ENCODE peak calls at places on chromosomes 2 and 18, in five cellular contexts. L is uterus, N is esophagus squamous epithelium, X is neuronal stem cell, A is prostate gland. U is an unnamed sample.

GRCh38 chr2:152054593-152054992 is 44.3 kb downstream of the CACNB4 start:
- DNase-seq in L (no peak), N (no peak), X (no peak), A (no peak), U (no peak)

GRCh38 chr2:229701062-229701461 is 13.3 kb downstream of the DNER start:
- DNase-seq in L (no peak), N (no peak), X (no peak), A (no peak), U (no peak)

GRCh38 chr2:238415036-238415764 is 11.5 kb upstream of the ASB1 start:
- DNase-seq in L (no peak), N (no peak), X (no peak), A (no peak), U (no peak)

GRCh38 chr2:193442293-193442692 is 1247.6 kb upstream of the TMEFF2 start:
- DNase-seq in L (no peak), N (no peak), X (no peak), A (no peak), U (no peak)

GRCh38 chr18:79681484-79682387 is 2.1 kb downstream of the CTDP1 start:
- DNase-seq in L (no peak), N (no peak), X (no peak), A (peak; percentile 61), U (no peak)

GRCh38 chr2:236512902-236513433 is 56.7 kb upstream of the ACKR3 start:
- DNase-seq in L (peak; percentile 49), N (no peak), X (peak; percentile 23), A (peak; percentile 51), U (peak; percentile 15)

GRCh38 chr2:230322561-230323384 is 4.2 kb upstream of the SP140L start:
- DNase-seq in L (no peak), N (no peak), X (no peak), A (no peak), U (no peak)

GRCh38 chr2:77469086-77469485 is 53.1 kb downstream of the LRRTM4 start:
- DNase-seq in L (no peak), N (no peak), X (no peak), A (no peak), U (no peak)

GRCh38 chr2:124066776-124067175 is 41.7 kb downstream of the CNTNAP5 start:
- DNase-seq in L (no peak), N (no peak), X (no peak), A (no peak), U (no peak)

GRCh38 chr2:176151199-176152099 is at the start of gene HOXD4:
- DNase-seq in L (no peak), N (no peak), X (no peak), A (no peak), U (no peak)

GRCh38 chr2:85933753-85934594 is 45.2 kb upstream of the ST3GAL5 start:
- DNase-seq in L (no peak), N (no peak), X (no peak), A (no peak), U (no peak)

GRCh38 chr2:28433215-28433614 is 40.6 kb downstream of the FOSL2 start:
- DNase-seq in L (no peak), N (no peak), X (no peak), A (no peak), U (no peak)

GRCh38 chr18:13382990-13383821 is 164.6 kb downstream of the LDLRAD4 start:
- DNase-seq in L (no peak), N (no peak), X (no peak), A (no peak), U (no peak)

GRCh38 chr18:21853020-21853419 is 112.4 kb downstream of the MIB1 start:
- DNase-seq in L (no peak), N (no peak), X (no peak), A (no peak), U (no peak)

GRCh38 chr2:215755651-215756350 is 257.6 kb downstream of the MREG start:
- DNase-seq in L (no peak), N (no peak), X (no peak), A (no peak), U (no peak)

GRCh38 chr2:236503100-236503499 is 66.5 kb upstream of the ACKR3 start:
- DNase-seq in L (no peak), N (no peak), X (no peak), A (no peak), U (no peak)

GRCh38 chr2:182668671-182669070 is 47.4 kb upstream of the DNAJC10 start:
- DNase-seq in L (no peak), N (no peak), X (no peak), A (no peak), U (no peak)

GRCh38 chr2:144460981-144461766 is 58.7 kb downstream of the ZEB2 start:
- DNase-seq in L (peak; percentile 48), N (no peak), X (no peak), A (no peak), U (peak; percentile 83)

GRCh38 chr2:88834866-88835265 is 143.4 kb downstream of the RPIA start:
- DNase-seq in L (no peak), N (no peak), X (no peak), A (no peak), U (no peak)

GRCh38 chr18:35231052-35231451 is 9.8 kb upstream of the ZNF397 start:
- DNase-seq in L (peak; percentile 71), N (peak; percentile 5), X (peak; percentile 81), A (peak; percentile 78), U (peak; percentile 85)

GRCh38 chr18:62937065-62937464 is 221.7 kb downstream of the PHLPP1 start:
- DNase-seq in L (no peak), N (no peak), X (no peak), A (no peak), U (no peak)

GRCh38 chr18:78822171-78822570 is 157.4 kb upstream of the SALL3 start:
- DNase-seq in L (no peak), N (no peak), X (no peak), A (no peak), U (no peak)

GRCh38 chr2:22784586-22784985 is 600.4 kb upstream of the KLHL29 start:
- DNase-seq in L (no peak), N (no peak), X (no peak), A (no peak), U (no peak)

GRCh38 chr2:14516844-14517243 is 115.7 kb upstream of the LRATD1 start:
- DNase-seq in L (no peak), N (no peak), X (no peak), A (no peak), U (no peak)

GRCh38 chr2:205245001-205245400 is 437.3 kb upstream of the NRP2 start:
- DNase-seq in L (no peak), N (no peak), X (no peak), A (no peak), U (no peak)

GRCh38 chr2:191432121-191432520 is 186.9 kb downstream of the MYO1B start:
- DNase-seq in L (no peak), N (no peak), X (no peak), A (no peak), U (no peak)

GRCh38 chr18:51044928-51045587 is 15.0 kb downstream of the SMAD4 start:
- DNase-seq in L (no peak), N (no peak), X (peak; percentile 18), A (no peak), U (no peak)

GRCh38 chr2:79622508-79622907 is 109.7 kb downstream of the CTNNA2 start:
- DNase-seq in L (no peak), N (no peak), X (no peak), A (no peak), U (no peak)

GRCh38 chr18:7904529-7904928 is 337.4 kb downstream of the PTPRM start:
- DNase-seq in L (no peak), N (no peak), X (no peak), A (no peak), U (no peak)

GRCh38 chr2:26313446-26313845 is 32.5 kb upstream of the SELENOI start:
- DNase-seq in L (no peak), N (no peak), X (no peak), A (no peak), U (no peak)

GRCh38 chr2:142980246-142981068 is 103.0 kb downstream of the KYNU start:
- DNase-seq in L (no peak), N (no peak), X (no peak), A (no peak), U (peak; percentile 51)

GRCh38 chr2:238585836-238586821 is 159.4 kb downstream of the ASB1 start:
- DNase-seq in L (no peak), N (no peak), X (no peak), A (no peak), U (no peak)

GRCh38 chr2:208496129-208496528 is 89.5 kb downstream of the PTH2R start:
- DNase-seq in L (no peak), N (no peak), X (no peak), A (no peak), U (no peak)

GRCh38 chr2:68643011-68643873 is at the start of gene PROKR1:
- DNase-seq in L (no peak), N (no peak), X (peak; percentile 69), A (peak; percentile 17), U (peak; percentile 50)

GRCh38 chr18:59717291-59717690 is 20.1 kb upstream of the CCBE1 start:
- DNase-seq in L (no peak), N (no peak), X (no peak), A (no peak), U (no peak)

GRCh38 chr18:59718108-59719057 is 21.2 kb upstream of the CCBE1 start:
- DNase-seq in L (no peak), N (no peak), X (no peak), A (no peak), U (no peak)

GRCh38 chr18:59715966-59716369 is 18.7 kb upstream of the CCBE1 start:
- DNase-seq in L (no peak), N (no peak), X (no peak), A (no peak), U (no peak)

GRCh38 chr18:59712311-59712710 is 15.1 kb upstream of the CCBE1 start:
- DNase-seq in L (no peak), N (no peak), X (no peak), A (no peak), U (no peak)

GRCh38 chr18:59715445-59715844 is 18.2 kb upstream of the CCBE1 start:
- DNase-seq in L (no peak), N (no peak), X (no peak), A (no peak), U (no peak)
- H3K4me1 ChIP-seq in L (peaks cover 8% of the 10 kb centered on the region), N (no peaks in the 10 kb centered on the region), X (no peaks in the 10 kb centered on the region), A (no peaks in the 10 kb centered on the region), U (no peaks in the 10 kb centered on the region)

GRCh38 chr2:171745806-171746205 is 58.5 kb downstream of the DYNC1I2 start:
- DNase-seq in L (no peak), N (no peak), X (no peak), A (no peak), U (no peak)
- H3K36me3 ChIP-seq in L (no peaks in the 10 kb centered on the region), N (peaks cover 96% of the 10 kb centered on the region), X (peaks cover 6% of the 10 kb centered on the region), A (no peaks in the 10 kb centered on the region), U (peaks cover 22% of the 10 kb centered on the region)

GRCh38 chr2:127254386-127254981 is 34.4 kb upstream of the CYP27C1 start:
- DNase-seq in L (no peak), N (no peak), X (no peak), A (no peak), U (no peak)
- H3K4me1 ChIP-seq in L (no peaks in the 10 kb centered on the region), N (no peaks in the 10 kb centered on the region), X (peaks cover 7% of the 10 kb centered on the region), A (no peaks in the 10 kb centered on the region), U (peaks cover 3% of the 10 kb centered on the region)

GRCh38 chr2:117931266-117931665 is 82.6 kb downstream of the CCDC93 start:
- DNase-seq in L (no peak), N (no peak), X (no peak), A (no peak), U (no peak)
- H3K36me3 ChIP-seq in L (no peaks in the 10 kb centered on the region), N (peaks cover 96% of the 10 kb centered on the region), X (peaks cover 10% of the 10 kb centered on the region), A (no peaks in the 10 kb centered on the region), U (peaks cover 49% of the 10 kb centered on the region)